ENCODE peak calls at places on chromosome 7, in four cellular contexts. U is AG04450, S is fibroblast of mammary gland, Q is progenitor cell of endocrine pancreas. X is an unnamed sample.

GRCh38 chr7:28984631-28985030 is 26.5 kb upstream of the TRIL start:
- DNase-seq in Q (no peak), U (peak; percentile 66), S (peak; percentile 90), X (no peak)

GRCh38 chr7:149868638-149869290 is 5.0 kb upstream of the ATP6V0E2 start:
- DNase-seq in S (no peak), Q (no peak), U (no peak), X (no peak)

GRCh38 chr7:41476117-41476803 is 226.6 kb downstream of the INHBA start:
- DNase-seq in S (no peak), U (no peak), Q (no peak), X (no peak)

GRCh38 chr7:123557016-123557630 is 495 bp downstream of the NDUFA5 start:
- DNase-seq in U (no peak), Q (no peak), S (peak; percentile 31), X (no peak)

GRCh38 chr7:29557954-29558353 is 5.7 kb upstream of the PRR15 start:
- DNase-seq in Q (no peak), U (no peak), S (peak; percentile 59), X (no peak)

GRCh38 chr7:131188367-131189339 is 139.0 kb upstream of the MKLN1 start:
- DNase-seq in S (peak; percentile 99), U (peak; percentile 81), Q (no peak), X (no peak)

GRCh38 chr7:119664601-119665000 is 608.4 kb upstream of the KCND2 start:
- DNase-seq in S (peak; percentile 90), U (peak; percentile 20), Q (no peak), X (no peak)

GRCh38 chr7:91915401-91916067 is 25.1 kb upstream of the AKAP9 start:
- DNase-seq in U (no peak), S (peak; percentile 54), Q (no peak), X (no peak)

GRCh38 chr7:92058040-92058439 is 76.2 kb downstream of the CYP51A1 start:
- DNase-seq in S (no peak), U (no peak), Q (no peak), X (no peak)

GRCh38 chr7:27118580-27118979 is 12.0 kb downstream of the HOXA4 start:
- DNase-seq in U (no peak), Q (no peak), S (no peak), X (no peak)

GRCh38 chr7:41039386-41040315 is 663.2 kb downstream of the INHBA start:
- DNase-seq in S (peak; percentile 12), Q (no peak), U (no peak), X (no peak)

DNA sequence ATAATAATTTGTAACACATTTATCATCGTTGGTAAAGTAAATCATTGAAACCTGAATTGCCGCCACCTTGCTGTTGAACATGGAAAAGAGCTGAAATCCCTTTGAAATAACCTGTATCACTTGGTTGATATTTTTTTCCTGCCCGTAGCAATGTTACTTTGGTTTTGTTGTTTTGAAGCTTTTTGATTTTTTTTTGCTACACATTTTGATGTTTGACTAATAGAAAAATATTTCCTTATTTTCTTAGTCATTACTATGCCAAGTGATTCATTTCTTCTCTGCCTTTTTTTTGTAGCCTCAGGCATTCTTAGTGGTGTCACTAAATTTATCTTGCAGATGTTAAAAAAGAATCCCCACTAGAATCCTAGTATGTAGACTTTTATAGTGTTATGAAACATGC is 235.1 kb upstream of the MEOX2 start:
- DNase-seq in S (peak; percentile 54), U (no peak), Q (no peak), X (no peak)
- TF ChIP-seq CTCF in S (no peak), U (no peak), Q (no peak), X (no peak)

GRCh38 chr7:21653623-21654022 is 110.8 kb downstream of the DNAH11 start:
- DNase-seq in Q (no peak), S (no peak), U (no peak), X (no peak)

DNA sequence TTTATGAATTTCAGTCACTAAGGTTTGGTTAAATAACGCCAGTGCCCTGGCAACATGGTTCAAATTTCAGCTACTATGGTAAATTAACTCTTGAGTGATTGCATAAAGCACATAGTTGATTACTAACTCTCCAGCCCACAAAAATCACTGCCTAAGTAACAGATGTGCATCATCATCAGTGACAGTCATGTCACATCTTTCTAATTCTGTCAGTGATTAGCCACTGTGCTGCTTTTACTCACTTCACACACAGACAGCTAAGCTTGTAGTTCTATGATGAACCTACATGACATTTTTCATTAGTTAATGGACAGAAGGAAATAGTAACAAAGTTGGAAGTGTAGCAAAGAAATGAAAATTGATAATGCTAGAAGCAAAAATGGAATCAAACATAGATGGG is 108.9 kb downstream of the DNAH11 start:
- DNase-seq in Q (no peak), U (no peak), S (no peak), X (no peak)
- TF ChIP-seq CTCF in Q (no peak), U (no peak), S (no peak), X (no peak)

DNA sequence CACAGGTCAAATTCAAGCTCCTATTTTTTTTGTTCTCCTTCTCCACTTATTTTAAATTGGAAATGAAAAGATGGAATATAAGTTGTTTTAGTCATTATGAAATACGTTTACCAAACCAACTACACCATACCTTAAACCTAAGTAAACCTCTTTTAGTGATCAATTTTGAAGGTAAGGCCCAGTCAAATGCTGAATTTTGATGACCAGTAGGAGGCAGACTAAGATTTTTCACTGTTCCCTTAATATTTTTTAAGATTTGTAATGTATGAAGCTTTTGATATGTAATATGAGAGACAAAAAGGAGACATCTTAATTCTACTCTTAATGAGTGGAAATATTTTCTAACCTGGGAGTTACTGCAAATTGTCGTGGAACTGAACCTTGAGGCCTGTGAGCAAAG is 311.6 kb downstream of the EXOC4 start:
- DNase-seq in Q (no peak), U (no peak), S (no peak), X (no peak)
- TF ChIP-seq CTCF in Q (peak; percentile 14), U (no peak), S (no peak), X (peak; percentile 32)

DNA sequence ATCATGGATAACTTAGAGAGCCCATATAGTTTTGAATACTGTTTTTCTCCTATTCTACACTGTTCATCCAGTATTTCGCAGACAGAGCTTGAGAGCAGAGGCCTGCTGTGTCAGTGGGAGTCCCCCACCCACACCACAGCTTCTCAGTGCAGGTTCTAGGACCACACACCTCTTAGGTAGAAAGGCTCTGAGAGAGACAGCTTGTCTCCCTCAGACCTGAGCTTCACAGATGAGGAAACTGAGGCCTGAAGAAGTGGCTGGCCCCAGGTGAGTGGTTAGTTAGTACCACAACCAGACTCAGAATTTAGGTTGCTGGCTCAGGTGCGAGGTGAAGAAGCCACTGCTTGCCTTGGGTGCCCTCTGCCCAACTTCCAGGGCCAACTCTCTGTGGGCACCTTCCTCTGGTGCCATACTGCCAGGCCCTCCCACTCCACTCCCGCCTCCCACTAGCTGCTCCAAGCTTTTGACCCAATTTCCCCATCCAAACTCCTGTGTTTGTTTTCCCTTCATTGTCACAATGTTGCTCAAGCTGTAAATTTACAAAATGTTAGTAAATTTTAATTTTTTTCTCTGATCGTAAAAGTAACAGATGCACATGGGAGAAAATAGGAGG is 7.6 kb upstream of the HILPDA start:
- DNase-seq in U (no peak), Q (no peak), S (no peak), X (no peak)
- TF ChIP-seq CTCF in U (no peak), Q (no peak), S (no peak), X (no peak)

GRCh38 chr7:94330474-94331027 is 64.1 kb upstream of the COL1A2 start:
- DNase-seq in Q (no peak), S (no peak), U (no peak), X (no peak)

GRCh38 chr7:94335586-94335985 is 59.1 kb upstream of the COL1A2 start:
- DNase-seq in Q (no peak), S (no peak), U (no peak), X (no peak)

GRCh38 chr7:94336009-94336408 is 58.7 kb upstream of the COL1A2 start:
- DNase-seq in Q (no peak), S (no peak), U (no peak), X (no peak)

GRCh38 chr7:94332571-94332970 is 62.1 kb upstream of the COL1A2 start:
- DNase-seq in S (no peak), Q (no peak), U (no peak), X (no peak)

GRCh38 chr7:94333810-94334209 is 60.9 kb upstream of the COL1A2 start:
- DNase-seq in U (no peak), Q (no peak), S (no peak), X (no peak)
- TF ChIP-seq CTCF in U (no peak), Q (no peak), S (no peak), X (no peak)